ENCODE peak calls at places on chromosomes 6 and 20, in eight cellular contexts. D is NCI-H2227 treated with DMSO at 0.1 percent for 48 hours; J is iris pigment epithelial cell; H is posterior cingulate gyrus; M is activated naive CD8-positive, alpha-beta T cell treated with anti-CD3 and anti-CD28 coated beads, Interleukin-2, amount 50 U/mL, for 24 hours; W is stimulated activated naive CD8-positive, alpha-beta T cell treated with anti-CD3 and anti-CD28 coated beads, Interleukin-15, Interleukin-2, amounts not matched to agents 100 U/mL and 50 U/mL, for 24 hours; P is GM12865; N is cardiac muscle cell. I is an unnamed sample.
A peak's percentile ranks its signal among the peaks of the same experiment; 100 is the strongest.

GRCh38 chr20:23105193-23105592 is 19.1 kb upstream of the CD93 start:
- DNase-seq in D (no peak), J (no peak), H (no peak), M (no peak), W (no peak), P (no peak), N (no peak), I (no peak)

GRCh38 chr20:539848-540247 is 3.7 kb downstream of the CSNK2A1 start:
- DNase-seq in D (no peak), J (peak; percentile 74), H (no peak), M (no peak), W (no peak), P (no peak), N (peak; percentile 72), I (peak; percentile 72)

GRCh38 chr20:45911486-45912343 is at the start of gene PLTP:
- DNase-seq in D (peak; percentile 69), J (peak; percentile 62), H (peak; percentile 60), M (peak; percentile 54), W (peak; percentile 57), P (peak; percentile 41), N (peak; percentile 86), I (peak; percentile 82)

GRCh38 chr6:146598785-146599405 is at the start of gene ADGB:
- DNase-seq in D (peak; percentile 0), J (peak; percentile 64), H (peak; percentile 41), M (no peak), W (peak; percentile 12), P (peak; percentile 27), N (peak; percentile 75), I (peak; percentile 69)

GRCh38 chr20:49706548-49707517 is 6.8 kb downstream of the B4GALT5 start:
- DNase-seq in D (no peak), J (no peak), H (no peak), M (no peak), W (no peak), P (no peak), N (no peak), I (no peak)

GRCh38 chr6:47044418-47044817 is 2.3 kb upstream of the ADGRF1 start:
- DNase-seq in D (no peak), J (peak; percentile 61), H (no peak), M (no peak), W (no peak), P (peak; percentile 4), N (peak; percentile 21), I (peak; percentile 65)

GRCh38 chr20:38252292-38253288 is 7.9 kb downstream of the KIAA1755 start:
- DNase-seq in D (no peak), J (no peak), H (no peak), M (no peak), W (no peak), P (no peak), N (peak; percentile 40), I (peak; percentile 53)

GRCh38 chr6:127120787-127121636 is 2.5 kb downstream of the RSPO3 start:
- DNase-seq in D (peak; percentile 56), J (peak; percentile 82), H (peak; percentile 87), M (peak; percentile 78), W (peak; percentile 77), P (peak; percentile 85), N (peak; percentile 88), I (peak; percentile 92)

GRCh38 chr6:6581014-6581413 is 7.5 kb upstream of the LY86 start:
- DNase-seq in D (no peak), J (no peak), H (no peak), M (no peak), W (no peak), P (no peak), N (no peak), I (no peak)

GRCh38 chr6:159062564-159062945 is 17.8 kb upstream of the TAGAP start:
- DNase-seq in D (no peak), J (no peak), H (no peak), M (no peak), W (no peak), P (peak; percentile 62), N (no peak), I (no peak)

GRCh38 chr6:82353848-82354247 is 9.8 kb upstream of the TPBG start:
- DNase-seq in D (no peak), J (no peak), H (no peak), M (no peak), W (no peak), P (no peak), N (no peak), I (no peak)

I was measured in choroid plexus epithelial cell.